ENCODE peak calls at places on chromosomes 6 and 20, in five cellular contexts. One of them, this sample, is unnamed.

GRCh38 chr20:57399587-57400261 is 8.5 kb downstream of the RBM38 start:
- DNase-seq in testis: peak; percentile 59
- DNase-seq in HCT116: no peak
- DNase-seq in mammary epithelial cell: no peak
- DNase-seq in tibial artery: no peak
- DNase-seq in this sample: no peak

GRCh38 chr20:42678895-42679294 is 510.8 kb downstream of the PTPRT start:
- DNase-seq in testis: no peak
- DNase-seq in HCT116: no peak
- DNase-seq in mammary epithelial cell: no peak
- DNase-seq in tibial artery: no peak
- DNase-seq in this sample: no peak

GRCh38 chr6:22888147-22888831 is 318.9 kb downstream of the HDGFL1 start:
- DNase-seq in testis: no peak
- DNase-seq in HCT116: no peak
- DNase-seq in mammary epithelial cell: peak; percentile 95
- DNase-seq in tibial artery: no peak
- DNase-seq in this sample: peak; percentile 93

GRCh38 chr6:146871613-146872465 is 273.1 kb downstream of the ADGB start:
- DNase-seq in testis: no peak
- DNase-seq in HCT116: no peak
- DNase-seq in mammary epithelial cell: no peak
- DNase-seq in tibial artery: no peak
- DNase-seq in this sample: no peak

GRCh38 chr6:46473866-46474265 is 17.4 kb downstream of the RCAN2 start:
- DNase-seq in testis: no peak
- DNase-seq in HCT116: no peak
- DNase-seq in mammary epithelial cell: peak; percentile 2
- DNase-seq in tibial artery: no peak
- DNase-seq in this sample: no peak

GRCh38 chr20:18276821-18277220 is 11.5 kb upstream of the ZNF133 start:
- DNase-seq in testis: peak; percentile 80
- DNase-seq in HCT116: peak; percentile 67
- DNase-seq in mammary epithelial cell: peak; percentile 73
- DNase-seq in tibial artery: peak; percentile 46
- DNase-seq in this sample: no peak

GRCh38 chr6:21886601-21887091 is 293.1 kb downstream of the SOX4 start:
- DNase-seq in testis: no peak
- DNase-seq in HCT116: no peak
- DNase-seq in mammary epithelial cell: no peak
- DNase-seq in tibial artery: no peak
- DNase-seq in this sample: no peak

GRCh38 chr6:130574146-130574545 is 208.3 kb downstream of the TMEM200A start:
- DNase-seq in testis: no peak
- DNase-seq in HCT116: no peak
- DNase-seq in mammary epithelial cell: no peak
- DNase-seq in tibial artery: no peak
- DNase-seq in this sample: no peak

GRCh38 chr6:118165500-118165899 is 258.4 kb downstream of the SLC35F1 start:
- DNase-seq in testis: no peak
- DNase-seq in HCT116: no peak
- DNase-seq in mammary epithelial cell: no peak
- DNase-seq in tibial artery: no peak
- DNase-seq in this sample: no peak

GRCh38 chr20:32968833-32969241 is 35.4 kb downstream of the SUN5 start:
- DNase-seq in testis: peak; percentile 9
- DNase-seq in HCT116: no peak
- DNase-seq in mammary epithelial cell: no peak
- DNase-seq in tibial artery: no peak
- DNase-seq in this sample: no peak

GRCh38 chr20:18750735-18751134 is 62.8 kb upstream of the SCP2D1 start:
- DNase-seq in testis: no peak
- DNase-seq in HCT116: no peak
- DNase-seq in mammary epithelial cell: no peak
- DNase-seq in tibial artery: no peak
- DNase-seq in this sample: no peak

GRCh38 chr6:159879829-159880228 is 11.0 kb upstream of the MAS1 start:
- DNase-seq in testis: no peak
- DNase-seq in HCT116: no peak
- DNase-seq in mammary epithelial cell: no peak
- DNase-seq in tibial artery: no peak
- DNase-seq in this sample: no peak

GRCh38 chr6:33313105-33313708 is 671 bp downstream of the TAPBP start:
- DNase-seq in testis: peak; percentile 29
- DNase-seq in HCT116: no peak
- DNase-seq in mammary epithelial cell: peak; percentile 37
- DNase-seq in tibial artery: peak; percentile 57
- DNase-seq in this sample: no peak

GRCh38 chr6:105051941-105052471 is 95.1 kb downstream of the LIN28B start:
- DNase-seq in testis: no peak
- DNase-seq in HCT116: no peak
- DNase-seq in mammary epithelial cell: no peak
- DNase-seq in tibial artery: no peak
- DNase-seq in this sample: no peak

GRCh38 chr20:19993937-19994667 is 23.1 kb upstream of the NAA20 start:
- DNase-seq in testis: no peak
- DNase-seq in HCT116: peak; percentile 40
- DNase-seq in mammary epithelial cell: peak; percentile 91
- DNase-seq in tibial artery: no peak
- DNase-seq in this sample: peak; percentile 68

GRCh38 chr20:40275738-40276137 is 413.3 kb downstream of the MAFB start:
- DNase-seq in testis: no peak
- DNase-seq in HCT116: no peak
- DNase-seq in mammary epithelial cell: no peak
- DNase-seq in tibial artery: no peak
- DNase-seq in this sample: no peak

GRCh38 chr6:159306134-159306537 is 136.9 kb downstream of the FNDC1 start:
- DNase-seq in testis: no peak
- DNase-seq in HCT116: no peak
- DNase-seq in mammary epithelial cell: no peak
- DNase-seq in tibial artery: no peak
- DNase-seq in this sample: no peak

GRCh38 chr6:1738682-1739081 is 129.0 kb downstream of the FOXC1 start:
- DNase-seq in testis: no peak
- DNase-seq in HCT116: no peak
- DNase-seq in mammary epithelial cell: no peak
- DNase-seq in tibial artery: no peak
- DNase-seq in this sample: no peak

GRCh38 chr6:7154341-7155139 is 46.8 kb downstream of the RREB1 start:
- DNase-seq in testis: no peak
- DNase-seq in HCT116: no peak
- DNase-seq in mammary epithelial cell: no peak
- DNase-seq in tibial artery: no peak
- DNase-seq in this sample: no peak

GRCh38 chr20:32031007-32031958 is 20.8 kb upstream of the HCK start:
- DNase-seq in testis: peak; percentile 86
- DNase-seq in HCT116: peak; percentile 84
- DNase-seq in mammary epithelial cell: peak; percentile 66
- DNase-seq in tibial artery: peak; percentile 74
- DNase-seq in this sample: peak; percentile 22

GRCh38 chr20:35616465-35617396 is 1.1 kb downstream of the SPAG4 start:
- DNase-seq in testis: peak; percentile 88
- DNase-seq in HCT116: peak; percentile 99
- DNase-seq in mammary epithelial cell: peak; percentile 32
- DNase-seq in tibial artery: peak; percentile 89
- DNase-seq in this sample: peak; percentile 94

DNA sequence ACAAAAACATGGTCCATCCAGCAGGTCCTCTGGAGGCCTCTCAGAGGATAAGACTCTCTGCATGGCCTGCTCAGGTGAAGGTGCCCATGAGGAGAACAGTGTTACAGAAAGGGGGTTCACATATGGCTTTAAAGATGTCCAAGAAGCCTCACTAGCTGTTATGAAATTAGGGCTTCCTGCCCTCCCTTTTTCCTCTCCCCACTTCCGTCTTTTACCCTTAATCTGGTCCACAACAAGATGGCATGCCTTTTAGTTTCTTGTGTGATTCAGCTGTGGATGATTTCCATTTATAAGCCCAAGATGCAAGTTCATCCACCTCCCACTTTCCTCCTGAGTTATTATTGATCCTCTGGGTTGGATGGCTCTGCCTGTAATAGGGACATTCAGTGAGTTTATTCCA is 14.0 kb downstream of the GCNT2 start:
- DNase-seq in testis: no peak
- DNase-seq in HCT116: no peak
- DNase-seq in mammary epithelial cell: no peak
- DNase-seq in tibial artery: no peak
- DNase-seq in this sample: no peak
- H3K27ac ChIP-seq in testis: no peak overlapping the region
- H3K27ac ChIP-seq in HCT116: no peak overlapping the region
- H3K27ac ChIP-seq in mammary epithelial cell: no peak overlapping the region
- H3K27ac ChIP-seq in tibial artery: no peak overlapping the region
- H3K27ac ChIP-seq in this sample: no peak overlapping the region

GRCh38 chr6:35733633-35734032 is 3.2 kb upstream of the ARMC12 start:
- DNase-seq in testis: no peak
- DNase-seq in HCT116: no peak
- DNase-seq in mammary epithelial cell: no peak
- DNase-seq in tibial artery: no peak
- DNase-seq in this sample: no peak
- H3K27ac ChIP-seq in testis: peak overlapping the region; percentile 97
- H3K27ac ChIP-seq in HCT116: no peak overlapping the region
- H3K27ac ChIP-seq in mammary epithelial cell: no peak overlapping the region
- H3K27ac ChIP-seq in tibial artery: peak overlapping the region; percentile 97
- H3K27ac ChIP-seq in this sample: peak overlapping the region; percentile 96

GRCh38 chr6:143372199-143372882 is 78.2 kb downstream of the ADAT2 start:
- DNase-seq in testis: no peak
- DNase-seq in HCT116: no peak
- DNase-seq in mammary epithelial cell: no peak
- DNase-seq in tibial artery: no peak
- DNase-seq in this sample: no peak
- H3K27ac ChIP-seq in testis: no peak overlapping the region
- H3K27ac ChIP-seq in HCT116: no peak overlapping the region
- H3K27ac ChIP-seq in mammary epithelial cell: no peak overlapping the region
- H3K27ac ChIP-seq in tibial artery: no peak overlapping the region
- H3K27ac ChIP-seq in this sample: no peak overlapping the region

GRCh38 chr20:62029951-62030350 is 35.7 kb downstream of the TAF4 start:
- DNase-seq in testis: no peak
- DNase-seq in HCT116: no peak
- DNase-seq in mammary epithelial cell: no peak
- DNase-seq in tibial artery: no peak
- DNase-seq in this sample: no peak
- H3K27ac ChIP-seq in testis: no peak overlapping the region
- H3K27ac ChIP-seq in HCT116: no peak overlapping the region
- H3K27ac ChIP-seq in mammary epithelial cell: no peak overlapping the region
- H3K27ac ChIP-seq in tibial artery: no peak overlapping the region
- H3K27ac ChIP-seq in this sample: no peak overlapping the region

This sample was measured in epithelial cell of prostate.